ENCODE peak calls at places on chromosomes 2 and 18, in seven cellular contexts. One of them, this sample, is unnamed.

GRCh38 chr2:176821350-176821749 is 391.2 kb upstream of the HNRNPA3 start:
- DNase-seq in LoVo: no peak
- DNase-seq in SJSA1: no peak
- DNase-seq in AG08396: peak
- DNase-seq in CD4-positive, alpha-beta memory T cell: no peak
- DNase-seq in NCI-H1694: no peak
- DNase-seq in GM18507: no peak
- DNase-seq in this sample: no peak

GRCh38 chr18:77132369-77133050 is at the start of gene MBP:
- DNase-seq in LoVo: peak
- DNase-seq in SJSA1: no peak
- DNase-seq in AG08396: peak
- DNase-seq in CD4-positive, alpha-beta memory T cell: peak
- DNase-seq in NCI-H1694: no peak
- DNase-seq in GM18507: no peak
- DNase-seq in this sample: no peak

GRCh38 chr2:222842517-222843174 is 18.2 kb upstream of the ACSL3 start:
- DNase-seq in LoVo: no peak
- DNase-seq in SJSA1: no peak
- DNase-seq in AG08396: no peak
- DNase-seq in CD4-positive, alpha-beta memory T cell: no peak
- DNase-seq in NCI-H1694: no peak
- DNase-seq in GM18507: no peak
- DNase-seq in this sample: no peak

GRCh38 chr2:224155896-224156295 is 116.8 kb upstream of the SERPINE2 start:
- DNase-seq in LoVo: no peak
- DNase-seq in SJSA1: no peak
- DNase-seq in AG08396: no peak
- DNase-seq in CD4-positive, alpha-beta memory T cell: no peak
- DNase-seq in NCI-H1694: no peak
- DNase-seq in GM18507: no peak
- DNase-seq in this sample: no peak

GRCh38 chr2:221254281-221254680 is 317.8 kb downstream of the EPHA4 start:
- DNase-seq in LoVo: no peak
- DNase-seq in SJSA1: no peak
- DNase-seq in AG08396: no peak
- DNase-seq in CD4-positive, alpha-beta memory T cell: no peak
- DNase-seq in NCI-H1694: no peak
- DNase-seq in GM18507: no peak
- DNase-seq in this sample: peak

GRCh38 chr2:215914067-215914776 is 99.1 kb downstream of the MREG start:
- DNase-seq in LoVo: no peak
- DNase-seq in SJSA1: no peak
- DNase-seq in AG08396: no peak
- DNase-seq in CD4-positive, alpha-beta memory T cell: no peak
- DNase-seq in NCI-H1694: no peak
- DNase-seq in GM18507: no peak
- DNase-seq in this sample: no peak

GRCh38 chr2:226703501-226703900 is 96.1 kb downstream of the IRS1 start:
- DNase-seq in LoVo: no peak
- DNase-seq in SJSA1: no peak
- DNase-seq in AG08396: no peak
- DNase-seq in CD4-positive, alpha-beta memory T cell: no peak
- DNase-seq in NCI-H1694: peak
- DNase-seq in GM18507: no peak
- DNase-seq in this sample: no peak

GRCh38 chr2:233210843-233211600 is 40.5 kb upstream of the ATG16L1 start:
- DNase-seq in LoVo: peak
- DNase-seq in SJSA1: peak
- DNase-seq in AG08396: peak
- DNase-seq in CD4-positive, alpha-beta memory T cell: no peak
- DNase-seq in NCI-H1694: no peak
- DNase-seq in GM18507: no peak
- DNase-seq in this sample: no peak

GRCh38 chr2:200843993-200844948 is 20.2 kb downstream of the CLK1 start:
- DNase-seq in LoVo: no peak
- DNase-seq in SJSA1: no peak
- DNase-seq in AG08396: no peak
- DNase-seq in CD4-positive, alpha-beta memory T cell: no peak
- DNase-seq in NCI-H1694: no peak
- DNase-seq in GM18507: no peak
- DNase-seq in this sample: no peak

GRCh38 chr2:218130373-218130772 is 4.5 kb downstream of the CXCR2 start:
- DNase-seq in LoVo: no peak
- DNase-seq in SJSA1: no peak
- DNase-seq in AG08396: no peak
- DNase-seq in CD4-positive, alpha-beta memory T cell: no peak
- DNase-seq in NCI-H1694: no peak
- DNase-seq in GM18507: no peak
- DNase-seq in this sample: no peak

GRCh38 chr2:214069254-214069653 is 341.6 kb upstream of the VWC2L start:
- DNase-seq in LoVo: peak
- DNase-seq in SJSA1: peak
- DNase-seq in AG08396: peak
- DNase-seq in CD4-positive, alpha-beta memory T cell: no peak
- DNase-seq in NCI-H1694: no peak
- DNase-seq in GM18507: no peak
- DNase-seq in this sample: no peak

This sample was measured in neuronal stem cell.